ENCODE peak calls at places on chromosomes 1 and 21, in seven cellular contexts. One of them, this sample, is unnamed.

GRCh38 chr1:11501491-11501897 is 22.5 kb downstream of the DISP3 start:
- DNase-seq in vagina: no peak
- DNase-seq in mucosa of gallbladder: no peak
- DNase-seq in left colon: no peak
- DNase-seq in astrocyte of the spinal cord: no peak
- DNase-seq in GM12891: no peak
- DNase-seq in activated naive CD4-positive, alpha-beta T cell treated with anti-CD3 and anti-CD28 coated beads, Interleukin-2, amount 10 ng/mL, durations not matched to agents 7 days and 5 days: no peak
- DNase-seq in this sample: no peak

GRCh38 chr1:200206761-200207160 is 179.3 kb downstream of the NR5A2 start:
- DNase-seq in vagina: no peak
- DNase-seq in mucosa of gallbladder: no peak
- DNase-seq in left colon: no peak
- DNase-seq in astrocyte of the spinal cord: no peak
- DNase-seq in GM12891: no peak
- DNase-seq in activated naive CD4-positive, alpha-beta T cell treated with anti-CD3 and anti-CD28 coated beads, Interleukin-2, amount 10 ng/mL, durations not matched to agents 7 days and 5 days: no peak
- DNase-seq in this sample: no peak

GRCh38 chr1:41689139-41689538 is 204.7 kb upstream of the EDN2 start:
- DNase-seq in vagina: no peak
- DNase-seq in mucosa of gallbladder: no peak
- DNase-seq in left colon: no peak
- DNase-seq in astrocyte of the spinal cord: no peak
- DNase-seq in GM12891: no peak
- DNase-seq in activated naive CD4-positive, alpha-beta T cell treated with anti-CD3 and anti-CD28 coated beads, Interleukin-2, amount 10 ng/mL, durations not matched to agents 7 days and 5 days: no peak
- DNase-seq in this sample: no peak

GRCh38 chr1:222893255-222893654 is 78.4 kb downstream of the DISP1 start:
- DNase-seq in vagina: no peak
- DNase-seq in mucosa of gallbladder: no peak
- DNase-seq in left colon: no peak
- DNase-seq in astrocyte of the spinal cord: no peak
- DNase-seq in GM12891: no peak
- DNase-seq in activated naive CD4-positive, alpha-beta T cell treated with anti-CD3 and anti-CD28 coated beads, Interleukin-2, amount 10 ng/mL, durations not matched to agents 7 days and 5 days: no peak
- DNase-seq in this sample: no peak

GRCh38 chr1:209505044-209505443 is 78.5 kb upstream of the CAMK1G start:
- DNase-seq in vagina: no peak
- DNase-seq in mucosa of gallbladder: no peak
- DNase-seq in left colon: no peak
- DNase-seq in astrocyte of the spinal cord: no peak
- DNase-seq in GM12891: no peak
- DNase-seq in activated naive CD4-positive, alpha-beta T cell treated with anti-CD3 and anti-CD28 coated beads, Interleukin-2, amount 10 ng/mL, durations not matched to agents 7 days and 5 days: no peak
- DNase-seq in this sample: no peak

GRCh38 chr1:155226910-155227260 is 18.4 kb downstream of the MTX1 start:
- DNase-seq in vagina: no peak
- DNase-seq in mucosa of gallbladder: no peak
- DNase-seq in left colon: peak
- DNase-seq in astrocyte of the spinal cord: no peak
- DNase-seq in GM12891: no peak
- DNase-seq in activated naive CD4-positive, alpha-beta T cell treated with anti-CD3 and anti-CD28 coated beads, Interleukin-2, amount 10 ng/mL, durations not matched to agents 7 days and 5 days: no peak
- DNase-seq in this sample: no peak

GRCh38 chr21:45316871-45317400 is 29.2 kb upstream of the POFUT2 start:
- DNase-seq in vagina: no peak
- DNase-seq in mucosa of gallbladder: no peak
- DNase-seq in left colon: no peak
- DNase-seq in astrocyte of the spinal cord: no peak
- DNase-seq in GM12891: no peak
- DNase-seq in activated naive CD4-positive, alpha-beta T cell treated with anti-CD3 and anti-CD28 coated beads, Interleukin-2, amount 10 ng/mL, durations not matched to agents 7 days and 5 days: no peak
- DNase-seq in this sample: no peak

GRCh38 chr1:154865442-154866256 is 4.4 kb downstream of the KCNN3 start:
- DNase-seq in vagina: no peak
- DNase-seq in mucosa of gallbladder: no peak
- DNase-seq in left colon: no peak
- DNase-seq in astrocyte of the spinal cord: no peak
- DNase-seq in GM12891: no peak
- DNase-seq in activated naive CD4-positive, alpha-beta T cell treated with anti-CD3 and anti-CD28 coated beads, Interleukin-2, amount 10 ng/mL, durations not matched to agents 7 days and 5 days: no peak
- DNase-seq in this sample: no peak

GRCh38 chr1:243470492-243470891 is 214.7 kb downstream of the SDCCAG8 start:
- DNase-seq in vagina: no peak
- DNase-seq in mucosa of gallbladder: no peak
- DNase-seq in left colon: no peak
- DNase-seq in astrocyte of the spinal cord: no peak
- DNase-seq in GM12891: no peak
- DNase-seq in activated naive CD4-positive, alpha-beta T cell treated with anti-CD3 and anti-CD28 coated beads, Interleukin-2, amount 10 ng/mL, durations not matched to agents 7 days and 5 days: no peak
- DNase-seq in this sample: no peak

GRCh38 chr1:215192306-215192705 is 109.8 kb downstream of the KCNK2 start:
- DNase-seq in vagina: no peak
- DNase-seq in mucosa of gallbladder: no peak
- DNase-seq in left colon: no peak
- DNase-seq in astrocyte of the spinal cord: peak
- DNase-seq in GM12891: no peak
- DNase-seq in activated naive CD4-positive, alpha-beta T cell treated with anti-CD3 and anti-CD28 coated beads, Interleukin-2, amount 10 ng/mL, durations not matched to agents 7 days and 5 days: no peak
- DNase-seq in this sample: no peak

GRCh38 chr1:13892141-13892670 is 192.2 kb downstream of the PRDM2 start:
- DNase-seq in vagina: no peak
- DNase-seq in mucosa of gallbladder: no peak
- DNase-seq in left colon: no peak
- DNase-seq in astrocyte of the spinal cord: no peak
- DNase-seq in GM12891: no peak
- DNase-seq in activated naive CD4-positive, alpha-beta T cell treated with anti-CD3 and anti-CD28 coated beads, Interleukin-2, amount 10 ng/mL, durations not matched to agents 7 days and 5 days: no peak
- DNase-seq in this sample: no peak

GRCh38 chr1:38436006-38436405 is 389.4 kb upstream of the POU3F1 start:
- DNase-seq in vagina: no peak
- DNase-seq in mucosa of gallbladder: no peak
- DNase-seq in left colon: no peak
- DNase-seq in astrocyte of the spinal cord: no peak
- DNase-seq in GM12891: no peak
- DNase-seq in activated naive CD4-positive, alpha-beta T cell treated with anti-CD3 and anti-CD28 coated beads, Interleukin-2, amount 10 ng/mL, durations not matched to agents 7 days and 5 days: no peak
- DNase-seq in this sample: no peak

GRCh38 chr21:43348801-43349261 is 78.1 kb downstream of the SIK1 start:
- DNase-seq in vagina: no peak
- DNase-seq in mucosa of gallbladder: no peak
- DNase-seq in left colon: no peak
- DNase-seq in astrocyte of the spinal cord: no peak
- DNase-seq in GM12891: no peak
- DNase-seq in activated naive CD4-positive, alpha-beta T cell treated with anti-CD3 and anti-CD28 coated beads, Interleukin-2, amount 10 ng/mL, durations not matched to agents 7 days and 5 days: no peak
- DNase-seq in this sample: no peak

GRCh38 chr1:77120950-77121349 is 98.3 kb downstream of the PIGK start:
- DNase-seq in vagina: no peak
- DNase-seq in mucosa of gallbladder: no peak
- DNase-seq in left colon: no peak
- DNase-seq in astrocyte of the spinal cord: peak
- DNase-seq in GM12891: no peak
- DNase-seq in activated naive CD4-positive, alpha-beta T cell treated with anti-CD3 and anti-CD28 coated beads, Interleukin-2, amount 10 ng/mL, durations not matched to agents 7 days and 5 days: no peak
- DNase-seq in this sample: no peak

GRCh38 chr1:229987953-229988352 is 79.1 kb upstream of the GALNT2 start:
- DNase-seq in vagina: no peak
- DNase-seq in mucosa of gallbladder: no peak
- DNase-seq in left colon: no peak
- DNase-seq in astrocyte of the spinal cord: no peak
- DNase-seq in GM12891: no peak
- DNase-seq in activated naive CD4-positive, alpha-beta T cell treated with anti-CD3 and anti-CD28 coated beads, Interleukin-2, amount 10 ng/mL, durations not matched to agents 7 days and 5 days: no peak
- DNase-seq in this sample: no peak

GRCh38 chr1:198492872-198493271 is 47.6 kb downstream of the ATP6V1G3 start:
- DNase-seq in vagina: no peak
- DNase-seq in mucosa of gallbladder: no peak
- DNase-seq in left colon: no peak
- DNase-seq in astrocyte of the spinal cord: peak
- DNase-seq in GM12891: no peak
- DNase-seq in activated naive CD4-positive, alpha-beta T cell treated with anti-CD3 and anti-CD28 coated beads, Interleukin-2, amount 10 ng/mL, durations not matched to agents 7 days and 5 days: no peak
- DNase-seq in this sample: no peak

GRCh38 chr1:206930210-206930798 is 8.6 kb upstream of the FCMR start:
- DNase-seq in vagina: no peak
- DNase-seq in mucosa of gallbladder: no peak
- DNase-seq in left colon: no peak
- DNase-seq in astrocyte of the spinal cord: no peak
- DNase-seq in GM12891: peak
- DNase-seq in activated naive CD4-positive, alpha-beta T cell treated with anti-CD3 and anti-CD28 coated beads, Interleukin-2, amount 10 ng/mL, durations not matched to agents 7 days and 5 days: no peak
- DNase-seq in this sample: peak

GRCh38 chr1:208238710-208239517 is 5.3 kb downstream of the PLXNA2 start:
- DNase-seq in vagina: no peak
- DNase-seq in mucosa of gallbladder: no peak
- DNase-seq in left colon: no peak
- DNase-seq in astrocyte of the spinal cord: peak
- DNase-seq in GM12891: peak
- DNase-seq in activated naive CD4-positive, alpha-beta T cell treated with anti-CD3 and anti-CD28 coated beads, Interleukin-2, amount 10 ng/mL, durations not matched to agents 7 days and 5 days: no peak
- DNase-seq in this sample: no peak

GRCh38 chr1:187001198-187001904 is 172.6 kb downstream of the PLA2G4A start:
- DNase-seq in vagina: no peak
- DNase-seq in mucosa of gallbladder: no peak
- DNase-seq in left colon: no peak
- DNase-seq in astrocyte of the spinal cord: peak
- DNase-seq in GM12891: no peak
- DNase-seq in activated naive CD4-positive, alpha-beta T cell treated with anti-CD3 and anti-CD28 coated beads, Interleukin-2, amount 10 ng/mL, durations not matched to agents 7 days and 5 days: no peak
- DNase-seq in this sample: no peak